ENCODE peak calls at places on chromosome 10, in ten cellular contexts. One of them, this sample, is unnamed.

GRCh38 chr10:75294866-75295692 is 59.3 kb upstream of the COMTD1 start:
- DNase-seq in COR-L47: peak
- DNase-seq in activated effector memory CD4-positive, alpha-beta T cell treated with Interleukin-2 at 50 U/mL for 16 hours: peak
- DNase-seq in fibroblast of the aortic adventitia: peak
- DNase-seq in esophagus squamous epithelium: no peak
- DNase-seq in K562: peak
- DNase-seq in central memory CD4-positive, alpha-beta T cell: peak
- DNase-seq in NCI-H82: peak
- DNase-seq in posterior cingulate gyrus: peak
- DNase-seq in GM12865: peak
- DNase-seq in this sample: peak

GRCh38 chr10:128701381-128701780 is 575.2 kb upstream of the MKI67 start:
- DNase-seq in COR-L47: no peak
- DNase-seq in activated effector memory CD4-positive, alpha-beta T cell treated with Interleukin-2 at 50 U/mL for 16 hours: no peak
- DNase-seq in fibroblast of the aortic adventitia: no peak
- DNase-seq in esophagus squamous epithelium: no peak
- DNase-seq in K562: no peak
- DNase-seq in central memory CD4-positive, alpha-beta T cell: no peak
- DNase-seq in NCI-H82: no peak
- DNase-seq in posterior cingulate gyrus: no peak
- DNase-seq in GM12865: no peak
- DNase-seq in this sample: no peak

GRCh38 chr10:20618148-20618547 is 279.0 kb downstream of the NEBL start:
- DNase-seq in COR-L47: no peak
- DNase-seq in activated effector memory CD4-positive, alpha-beta T cell treated with Interleukin-2 at 50 U/mL for 16 hours: no peak
- DNase-seq in fibroblast of the aortic adventitia: no peak
- DNase-seq in esophagus squamous epithelium: no peak
- DNase-seq in K562: no peak
- DNase-seq in central memory CD4-positive, alpha-beta T cell: no peak
- DNase-seq in NCI-H82: no peak
- DNase-seq in posterior cingulate gyrus: no peak
- DNase-seq in GM12865: no peak
- DNase-seq in this sample: no peak

GRCh38 chr10:91617073-91617580 is 15.7 kb downstream of the PPP1R3C start:
- DNase-seq in COR-L47: no peak
- DNase-seq in activated effector memory CD4-positive, alpha-beta T cell treated with Interleukin-2 at 50 U/mL for 16 hours: no peak
- DNase-seq in fibroblast of the aortic adventitia: peak
- DNase-seq in esophagus squamous epithelium: no peak
- DNase-seq in K562: no peak
- DNase-seq in central memory CD4-positive, alpha-beta T cell: no peak
- DNase-seq in NCI-H82: no peak
- DNase-seq in posterior cingulate gyrus: no peak
- DNase-seq in GM12865: no peak
- DNase-seq in this sample: no peak

GRCh38 chr10:1643161-1643910 is 94.0 kb downstream of the ADARB2 start:
- DNase-seq in COR-L47: no peak
- DNase-seq in activated effector memory CD4-positive, alpha-beta T cell treated with Interleukin-2 at 50 U/mL for 16 hours: no peak
- DNase-seq in fibroblast of the aortic adventitia: no peak
- DNase-seq in esophagus squamous epithelium: no peak
- DNase-seq in K562: peak
- DNase-seq in central memory CD4-positive, alpha-beta T cell: no peak
- DNase-seq in NCI-H82: no peak
- DNase-seq in posterior cingulate gyrus: no peak
- DNase-seq in GM12865: peak
- DNase-seq in this sample: no peak

GRCh38 chr10:17343118-17343517 is 111.3 kb downstream of the ST8SIA6 start:
- DNase-seq in COR-L47: no peak
- DNase-seq in activated effector memory CD4-positive, alpha-beta T cell treated with Interleukin-2 at 50 U/mL for 16 hours: no peak
- DNase-seq in fibroblast of the aortic adventitia: no peak
- DNase-seq in esophagus squamous epithelium: no peak
- DNase-seq in K562: no peak
- DNase-seq in central memory CD4-positive, alpha-beta T cell: no peak
- DNase-seq in NCI-H82: no peak
- DNase-seq in posterior cingulate gyrus: no peak
- DNase-seq in GM12865: no peak
- DNase-seq in this sample: no peak

GRCh38 chr10:86970152-86970886 is 2.0 kb downstream of the ADIRF start:
- DNase-seq in COR-L47: no peak
- DNase-seq in activated effector memory CD4-positive, alpha-beta T cell treated with Interleukin-2 at 50 U/mL for 16 hours: no peak
- DNase-seq in fibroblast of the aortic adventitia: peak
- DNase-seq in esophagus squamous epithelium: no peak
- DNase-seq in K562: no peak
- DNase-seq in central memory CD4-positive, alpha-beta T cell: no peak
- DNase-seq in NCI-H82: no peak
- DNase-seq in posterior cingulate gyrus: peak
- DNase-seq in GM12865: no peak
- DNase-seq in this sample: no peak

GRCh38 chr10:810351-810846 is 120.9 kb upstream of the DIP2C start:
- DNase-seq in COR-L47: peak
- DNase-seq in activated effector memory CD4-positive, alpha-beta T cell treated with Interleukin-2 at 50 U/mL for 16 hours: no peak
- DNase-seq in fibroblast of the aortic adventitia: peak
- DNase-seq in esophagus squamous epithelium: no peak
- DNase-seq in K562: peak
- DNase-seq in central memory CD4-positive, alpha-beta T cell: no peak
- DNase-seq in NCI-H82: peak
- DNase-seq in posterior cingulate gyrus: no peak
- DNase-seq in GM12865: no peak
- DNase-seq in this sample: no peak

GRCh38 chr10:99172130-99172738 is 63.4 kb downstream of the HPSE2 start:
- DNase-seq in COR-L47: no peak
- DNase-seq in activated effector memory CD4-positive, alpha-beta T cell treated with Interleukin-2 at 50 U/mL for 16 hours: no peak
- DNase-seq in fibroblast of the aortic adventitia: peak
- DNase-seq in esophagus squamous epithelium: no peak
- DNase-seq in K562: peak
- DNase-seq in central memory CD4-positive, alpha-beta T cell: no peak
- DNase-seq in NCI-H82: peak
- DNase-seq in posterior cingulate gyrus: no peak
- DNase-seq in GM12865: peak
- DNase-seq in this sample: no peak

GRCh38 chr10:74079028-74079913 is 71.4 kb downstream of the AP3M1 start:
- DNase-seq in COR-L47: no peak
- DNase-seq in activated effector memory CD4-positive, alpha-beta T cell treated with Interleukin-2 at 50 U/mL for 16 hours: no peak
- DNase-seq in fibroblast of the aortic adventitia: peak
- DNase-seq in esophagus squamous epithelium: no peak
- DNase-seq in K562: peak
- DNase-seq in central memory CD4-positive, alpha-beta T cell: no peak
- DNase-seq in NCI-H82: no peak
- DNase-seq in posterior cingulate gyrus: no peak
- DNase-seq in GM12865: no peak
- DNase-seq in this sample: no peak

GRCh38 chr10:79938728-79939380 is 10.1 kb downstream of the SFTPD start:
- DNase-seq in COR-L47: no peak
- DNase-seq in activated effector memory CD4-positive, alpha-beta T cell treated with Interleukin-2 at 50 U/mL for 16 hours: no peak
- DNase-seq in fibroblast of the aortic adventitia: no peak
- DNase-seq in esophagus squamous epithelium: no peak
- DNase-seq in K562: peak
- DNase-seq in central memory CD4-positive, alpha-beta T cell: no peak
- DNase-seq in NCI-H82: no peak
- DNase-seq in posterior cingulate gyrus: no peak
- DNase-seq in GM12865: peak
- DNase-seq in this sample: peak

GRCh38 chr10:133139561-133140065 is 20.4 kb upstream of the KNDC1 start:
- DNase-seq in COR-L47: no peak
- DNase-seq in activated effector memory CD4-positive, alpha-beta T cell treated with Interleukin-2 at 50 U/mL for 16 hours: no peak
- DNase-seq in fibroblast of the aortic adventitia: no peak
- DNase-seq in esophagus squamous epithelium: no peak
- DNase-seq in K562: no peak
- DNase-seq in central memory CD4-positive, alpha-beta T cell: no peak
- DNase-seq in NCI-H82: peak
- DNase-seq in posterior cingulate gyrus: peak
- DNase-seq in GM12865: no peak
- DNase-seq in this sample: no peak

GRCh38 chr10:132685121-132685891 is 100.6 kb downstream of the NKX6-2 start:
- DNase-seq in COR-L47: no peak
- DNase-seq in activated effector memory CD4-positive, alpha-beta T cell treated with Interleukin-2 at 50 U/mL for 16 hours: no peak
- DNase-seq in fibroblast of the aortic adventitia: peak
- DNase-seq in esophagus squamous epithelium: no peak
- DNase-seq in K562: peak
- DNase-seq in central memory CD4-positive, alpha-beta T cell: no peak
- DNase-seq in NCI-H82: no peak
- DNase-seq in posterior cingulate gyrus: peak
- DNase-seq in GM12865: no peak
- DNase-seq in this sample: peak

GRCh38 chr10:14560274-14560673 is 214.4 kb downstream of the FAM107B start:
- DNase-seq in COR-L47: no peak
- DNase-seq in activated effector memory CD4-positive, alpha-beta T cell treated with Interleukin-2 at 50 U/mL for 16 hours: no peak
- DNase-seq in fibroblast of the aortic adventitia: peak
- DNase-seq in esophagus squamous epithelium: no peak
- DNase-seq in K562: no peak
- DNase-seq in central memory CD4-positive, alpha-beta T cell: no peak
- DNase-seq in NCI-H82: no peak
- DNase-seq in posterior cingulate gyrus: no peak
- DNase-seq in GM12865: peak
- DNase-seq in this sample: no peak

GRCh38 chr10:16408379-16408778 is 28.4 kb upstream of the PTER start:
- DNase-seq in COR-L47: peak
- DNase-seq in activated effector memory CD4-positive, alpha-beta T cell treated with Interleukin-2 at 50 U/mL for 16 hours: no peak
- DNase-seq in fibroblast of the aortic adventitia: no peak
- DNase-seq in esophagus squamous epithelium: no peak
- DNase-seq in K562: no peak
- DNase-seq in central memory CD4-positive, alpha-beta T cell: no peak
- DNase-seq in NCI-H82: no peak
- DNase-seq in posterior cingulate gyrus: no peak
- DNase-seq in GM12865: no peak
- DNase-seq in this sample: no peak

GRCh38 chr10:35000936-35001335 is 89.2 kb downstream of the CUL2 start:
- DNase-seq in COR-L47: no peak
- DNase-seq in activated effector memory CD4-positive, alpha-beta T cell treated with Interleukin-2 at 50 U/mL for 16 hours: no peak
- DNase-seq in fibroblast of the aortic adventitia: peak
- DNase-seq in esophagus squamous epithelium: no peak
- DNase-seq in K562: no peak
- DNase-seq in central memory CD4-positive, alpha-beta T cell: no peak
- DNase-seq in NCI-H82: no peak
- DNase-seq in posterior cingulate gyrus: no peak
- DNase-seq in GM12865: no peak
- DNase-seq in this sample: no peak

GRCh38 chr10:88465765-88466164 is 117.4 kb downstream of the RNLS start:
- DNase-seq in COR-L47: no peak
- DNase-seq in activated effector memory CD4-positive, alpha-beta T cell treated with Interleukin-2 at 50 U/mL for 16 hours: no peak
- DNase-seq in fibroblast of the aortic adventitia: no peak
- DNase-seq in esophagus squamous epithelium: no peak
- DNase-seq in K562: no peak
- DNase-seq in central memory CD4-positive, alpha-beta T cell: no peak
- DNase-seq in NCI-H82: no peak
- DNase-seq in posterior cingulate gyrus: no peak
- DNase-seq in GM12865: no peak
- DNase-seq in this sample: no peak

GRCh38 chr10:101511938-101512337 is 76.1 kb downstream of the POLL start:
- DNase-seq in COR-L47: no peak
- DNase-seq in activated effector memory CD4-positive, alpha-beta T cell treated with Interleukin-2 at 50 U/mL for 16 hours: no peak
- DNase-seq in fibroblast of the aortic adventitia: no peak
- DNase-seq in esophagus squamous epithelium: no peak
- DNase-seq in K562: no peak
- DNase-seq in central memory CD4-positive, alpha-beta T cell: no peak
- DNase-seq in NCI-H82: no peak
- DNase-seq in posterior cingulate gyrus: no peak
- DNase-seq in GM12865: no peak
- DNase-seq in this sample: no peak

GRCh38 chr10:57898231-57898630 is 369.5 kb downstream of the IPMK start:
- DNase-seq in COR-L47: no peak
- DNase-seq in activated effector memory CD4-positive, alpha-beta T cell treated with Interleukin-2 at 50 U/mL for 16 hours: no peak
- DNase-seq in fibroblast of the aortic adventitia: no peak
- DNase-seq in esophagus squamous epithelium: no peak
- DNase-seq in K562: no peak
- DNase-seq in central memory CD4-positive, alpha-beta T cell: no peak
- DNase-seq in NCI-H82: no peak
- DNase-seq in posterior cingulate gyrus: no peak
- DNase-seq in GM12865: no peak
- DNase-seq in this sample: no peak

GRCh38 chr10:70863470-70864160 is 24.8 kb downstream of the PCBD1 start:
- DNase-seq in COR-L47: no peak
- DNase-seq in activated effector memory CD4-positive, alpha-beta T cell treated with Interleukin-2 at 50 U/mL for 16 hours: no peak
- DNase-seq in fibroblast of the aortic adventitia: no peak
- DNase-seq in esophagus squamous epithelium: no peak
- DNase-seq in K562: no peak
- DNase-seq in central memory CD4-positive, alpha-beta T cell: no peak
- DNase-seq in NCI-H82: no peak
- DNase-seq in posterior cingulate gyrus: no peak
- DNase-seq in GM12865: no peak
- DNase-seq in this sample: no peak

This sample was measured in ascending aorta.